ENCODE peak calls at places on chromosomes 6 and 20, in nine cellular contexts. T is neural progenitor cell, K is GM04504, S is midbrain, G is left ventricle myocardium superior, V is cardiac muscle cell, Q is AG10803, N is RWPE1, Y is right cardiac atrium. M is an unnamed sample.

GRCh38 chr20:39886650-39887190 is 802.3 kb downstream of the MAFB start:
- DNase-seq in T (no peak), K (no peak), S (no peak), G (peak), V (no peak), Q (no peak), N (no peak), Y (peak), M (no peak)

GRCh38 chr6:37323568-37323967 is 30.2 kb upstream of the RNF8 start:
- DNase-seq in T (no peak), K (no peak), S (peak), G (no peak), V (no peak), Q (peak), N (no peak), Y (no peak), M (no peak)

GRCh38 chr6:84583784-84584183 is 180.6 kb downstream of the TBX18 start:
- DNase-seq in T (no peak), K (no peak), S (no peak), G (no peak), V (peak), Q (no peak), N (no peak), Y (no peak), M (no peak)

GRCh38 chr6:138592698-138593097 is 93.4 kb upstream of the NHSL1 start:
- DNase-seq in T (no peak), K (no peak), S (no peak), G (no peak), V (no peak), Q (no peak), N (no peak), Y (no peak), M (no peak)

GRCh38 chr6:106446287-106446885 is 85.9 kb downstream of the CRYBG1 start:
- DNase-seq in T (no peak), K (no peak), S (peak), G (no peak), V (peak), Q (peak), N (peak), Y (no peak), M (no peak)

GRCh38 chr6:160082627-160083026 is 39.0 kb upstream of the SLC22A1 start:
- DNase-seq in T (no peak), K (no peak), S (no peak), G (no peak), V (no peak), Q (no peak), N (peak), Y (no peak), M (no peak)

GRCh38 chr6:151075943-151076555 is 163.7 kb upstream of the AKAP12 start:
- DNase-seq in T (no peak), K (no peak), S (no peak), G (no peak), V (no peak), Q (no peak), N (no peak), Y (no peak), M (no peak)

GRCh38 chr20:2801459-2801728 is 967 bp upstream of the CPXM1 start:
- DNase-seq in T (peak), K (no peak), S (no peak), G (no peak), V (no peak), Q (no peak), N (no peak), Y (no peak), M (no peak)

GRCh38 chr6:41836022-41836659 is 48.6 kb downstream of the TOMM6 start:
- DNase-seq in T (no peak), K (no peak), S (no peak), G (no peak), V (peak), Q (peak), N (no peak), Y (no peak), M (no peak)

GRCh38 chr6:137728386-137729349 is 138.4 kb upstream of the TNFAIP3 start:
- DNase-seq in T (peak), K (peak), S (peak), G (no peak), V (no peak), Q (peak), N (peak), Y (no peak), M (no peak)

GRCh38 chr6:147546501-147547368 is 38.2 kb downstream of the SAMD5 start:
- DNase-seq in T (no peak), K (no peak), S (no peak), G (no peak), V (no peak), Q (no peak), N (no peak), Y (no peak), M (no peak)

GRCh38 chr20:273884-274283 is 16.4 kb downstream of the DEFB132 start:
- DNase-seq in T (no peak), K (no peak), S (no peak), G (no peak), V (no peak), Q (no peak), N (no peak), Y (no peak), M (no peak)

GRCh38 chr6:161094904-161095440 is 103.4 kb downstream of the MAP3K4 start:
- DNase-seq in T (peak), K (no peak), S (no peak), G (no peak), V (no peak), Q (no peak), N (peak), Y (no peak), M (no peak)

GRCh38 chr6:25312034-25312620 is 33.0 kb downstream of the CARMIL1 start:
- DNase-seq in T (no peak), K (peak), S (no peak), G (no peak), V (no peak), Q (peak), N (peak), Y (no peak), M (no peak)

GRCh38 chr6:155155787-155156447 is 107.9 kb upstream of the CLDN20 start:
- DNase-seq in T (no peak), K (no peak), S (no peak), G (no peak), V (no peak), Q (no peak), N (no peak), Y (no peak), M (no peak)

GRCh38 chr20:58131581-58132142 is 96.8 kb downstream of the ANKRD60 start:
- DNase-seq in T (no peak), K (no peak), S (no peak), G (no peak), V (no peak), Q (peak), N (peak), Y (no peak), M (no peak)

GRCh38 chr20:10430000-10430466 is 4.0 kb downstream of the MKKS start:
- DNase-seq in T (no peak), K (no peak), S (no peak), G (no peak), V (no peak), Q (no peak), N (peak), Y (no peak), M (no peak)

GRCh38 chr20:32534661-32535240 is 50.4 kb downstream of the NOL4L start:
- DNase-seq in T (no peak), K (no peak), S (no peak), G (peak), V (no peak), Q (no peak), N (no peak), Y (no peak), M (no peak)

GRCh38 chr20:58693226-58694006 is 816 bp downstream of the NPEPL1 start:
- DNase-seq in T (peak), K (no peak), S (no peak), G (peak), V (peak), Q (no peak), N (no peak), Y (peak), M (no peak)

M was measured in HEK293T.